ENCODE peak calls at places on chromosomes 16 and 17, in six cellular contexts. G is foreskin keratinocyte, S is PC-9, C is uterus, R is B cell, M is dorsolateral prefrontal cortex. K is an unnamed sample.

GRCh38 chr17:21163101-21163500 is 36.3 kb downstream of the DHRS7B start:
- DNase-seq in M (no peak), R (no peak), G (no peak), C (no peak), S (no peak), K (no peak)

GRCh38 chr16:88784074-88784855 is 755 bp downstream of the PIEZO1 start:
- DNase-seq in R (peak), M (no peak), C (peak), S (peak), G (no peak), K (peak)

GRCh38 chr16:85652431-85653221 is 36.1 kb downstream of the GINS2 start:
- DNase-seq in G (no peak), C (peak), R (no peak), S (peak), M (peak), K (peak)

GRCh38 chr17:42754782-42755181 is 6.2 kb upstream of the RAMP2 start:
- DNase-seq in G (no peak), C (peak), S (peak), M (no peak), R (no peak), K (no peak)

GRCh38 chr16:70289229-70290098 is at the start of gene AARS1:
- DNase-seq in S (peak), G (peak), M (peak), R (peak), C (peak), K (peak)

GRCh38 chr17:3865166-3865565 is 19.1 kb upstream of the NCBP3 start:
- DNase-seq in S (no peak), M (no peak), C (no peak), G (no peak), R (no peak), K (no peak)

GRCh38 chr16:20781697-20782096 is 17.9 kb downstream of the ACSM3 start:
- DNase-seq in R (no peak), M (no peak), S (no peak), G (no peak), C (no peak), K (no peak)

GRCh38 chr16:29899516-29900101 is at the start of gene SEZ6L2:
- DNase-seq in G (peak), C (peak), M (peak), S (peak), R (no peak), K (peak)

GRCh38 chr16:88558457-88559442 is 11.5 kb upstream of the ZC3H18 start:
- DNase-seq in M (peak), C (peak), S (peak), G (no peak), R (no peak), K (peak)

GRCh38 chr17:63950940-63951907 is 19.1 kb upstream of the CD79B start:
- DNase-seq in M (no peak), G (no peak), C (no peak), S (peak), R (peak), K (peak)

GRCh38 chr17:50672831-50673551 is 34.7 kb downstream of the ANKRD40 start:
- DNase-seq in R (peak), S (no peak), M (peak), C (no peak), G (peak), K (no peak)

GRCh38 chr16:78005881-78006280 is 16.5 kb upstream of the CLEC3A start:
- DNase-seq in S (no peak), C (no peak), R (no peak), G (no peak), M (no peak), K (peak)

GRCh38 chr17:22217135-22217534 is 524.8 kb downstream of the KCNJ18 start:
- DNase-seq in R (no peak), M (no peak), C (no peak), S (no peak), G (no peak), K (no peak)

GRCh38 chr16:85104147-85104546 is 8.1 kb downstream of the CIBAR2 start:
- DNase-seq in S (no peak), M (no peak), R (no peak), G (no peak), C (no peak), K (no peak)

GRCh38 chr17:83191388-83192160 is 112.2 kb downstream of the METRNL start:
- DNase-seq in G (no peak), S (no peak), M (no peak), C (peak), R (no peak), K (no peak)

GRCh38 chr16:89171216-89172170 is at the start of gene CDH15:
- DNase-seq in G (peak), S (peak), C (peak), M (peak), R (peak), K (peak)

GRCh38 chr17:58534901-58535421 is 20.5 kb upstream of the MTMR4 start:
- DNase-seq in S (no peak), R (no peak), M (no peak), C (no peak), G (no peak), K (no peak)

GRCh38 chr17:39929657-39930407 is 2.3 kb downstream of the LRRC3C start:
- DNase-seq in C (no peak), S (peak), G (peak), R (no peak), M (no peak), K (no peak)

GRCh38 chr17:3835410-3836229 is 10.4 kb downstream of the NCBP3 start:
- DNase-seq in C (no peak), M (no peak), G (no peak), R (no peak), S (peak), K (no peak)

GRCh38 chr16:86072328-86073102 is 173.6 kb downstream of the IRF8 start:
- DNase-seq in C (peak), S (peak), M (peak), R (no peak), G (no peak), K (peak)

GRCh38 chr17:49197346-49197998 is 12.9 kb downstream of the GNGT2 start:
- DNase-seq in S (peak), R (no peak), C (no peak), G (no peak), M (no peak), K (no peak)

GRCh38 chr16:51148674-51149228 is 2.3 kb downstream of the SALL1 start:
- DNase-seq in C (no peak), G (no peak), S (no peak), M (no peak), R (no peak), K (no peak)

GRCh38 chr17:36463916-36464764 is 22.3 kb upstream of the ZNHIT3 start:
- DNase-seq in M (no peak), S (peak), C (no peak), R (no peak), G (peak), K (peak)

GRCh38 chr16:56603589-56603988 is 4.8 kb upstream of the MT2A start:
- DNase-seq in C (no peak), M (peak), S (no peak), R (no peak), G (no peak), K (no peak)

GRCh38 chr17:75566456-75567233 is 21.0 kb upstream of the MYO15B start:
- DNase-seq in C (no peak), S (no peak), G (no peak), R (peak), M (no peak), K (no peak)
- TF ChIP-seq CTCF in C (no peak), S (no peak), G (no peak), R (no peak), M (no peak), K (no peak)

GRCh38 chr17:7405882-7406825 is 1.5 kb upstream of the NLGN2 start:
- DNase-seq in M (no peak), R (no peak), G (no peak), S (no peak), C (no peak), K (no peak)

GRCh38 chr17:7403043-7403901 is 625 bp downstream of the TMEM256 start:
- DNase-seq in R (peak), G (no peak), M (no peak), C (peak), S (peak), K (peak)

GRCh38 chr17:7405413-7405881 is 1.6 kb upstream of the TMEM256 start:
- DNase-seq in C (peak), R (no peak), S (no peak), G (no peak), M (peak), K (no peak)

GRCh38 chr17:7404737-7405412 is 978 bp upstream of the TMEM256 start:
- DNase-seq in M (no peak), C (peak), G (no peak), R (no peak), S (peak), K (no peak)

GRCh38 chr17:7403902-7404736 is at the start of gene TMEM256:
- DNase-seq in R (peak), G (peak), S (peak), C (peak), M (peak), K (peak)
- TF ChIP-seq CTCF in R (no peak), G (no peak), S (no peak), C (no peak), M (no peak), K (no peak)

GRCh38 chr17:27533874-27534815 is 77.9 kb downstream of the KSR1 start:
- DNase-seq in M (no peak), G (peak), S (peak), R (no peak), C (no peak), K (no peak)
- TF ChIP-seq CTCF in M (no peak), G (no peak), S (no peak), R (no peak), C (no peak), K (no peak)

GRCh38 chr16:75251280-75252048 is at the start of gene BCAR1:
- DNase-seq in S (peak), M (peak), R (no peak), G (peak), C (peak), K (peak)
- TF ChIP-seq CTCF in S (no peak), M (no peak), R (no peak), G (peak), C (no peak), K (no peak)

GRCh38 chr17:38671939-38672720 is 2.6 kb downstream of the EPOP start:
- DNase-seq in S (no peak), C (no peak), R (no peak), G (no peak), M (no peak), K (no peak)

GRCh38 chr17:38672788-38673713 is 1.7 kb downstream of the EPOP start:
- DNase-seq in C (no peak), M (no peak), G (no peak), S (no peak), R (no peak), K (peak)

GRCh38 chr17:38674749-38675615 is at the start of gene EPOP:
- DNase-seq in G (no peak), C (peak), R (peak), S (peak), M (peak), K (peak)

GRCh38 chr17:38674013-38674748 is 576 bp downstream of the EPOP start:
- DNase-seq in M (peak), G (no peak), S (peak), C (no peak), R (no peak), K (peak)

GRCh38 chr17:38673714-38674012 is 1.1 kb downstream of the EPOP start:
- DNase-seq in G (no peak), R (no peak), M (no peak), S (no peak), C (no peak), K (no peak)
- TF ChIP-seq CTCF in G (peak), R (no peak), M (no peak), S (no peak), C (no peak), K (no peak)